ENCODE peak calls at places on chromosomes 6 and 20, in nine cellular contexts. A, K, B, F, U, D, M, I and L are unnamed samples.

GRCh38 chr6:128492386-128492785 is 28.0 kb downstream of the PTPRK start:
- DNase-seq in B (no peak), A (peak), M (no peak), F (no peak), U (no peak), I (no peak), K (no peak), D (peak), L (no peak)

GRCh38 chr6:45946352-45946751 is 69.3 kb downstream of the CLIC5 start:
- DNase-seq in I (peak), U (no peak), D (peak), A (peak), B (no peak), M (peak), F (no peak), K (peak), L (peak)

GRCh38 chr20:12153616-12154015 is 235.9 kb downstream of the BTBD3 start:
- DNase-seq in B (no peak), A (peak), D (peak), K (no peak), F (no peak), U (no peak), I (no peak), M (no peak), L (no peak)

GRCh38 chr6:13445005-13445743 is 42.2 kb downstream of the GFOD1 start:
- DNase-seq in B (no peak), A (no peak), K (peak), F (no peak), D (peak), U (no peak), I (no peak), M (no peak), L (peak)

GRCh38 chr20:35171753-35172433 is at the start of gene PROCR:
- DNase-seq in I (peak), M (peak), B (peak), D (peak), F (peak), U (no peak), A (peak), K (peak), L (peak)

GRCh38 chr6:103983000-103983399 is 876.7 kb downstream of the HACE1 start:
- DNase-seq in K (no peak), M (no peak), A (no peak), F (no peak), B (no peak), D (no peak), I (no peak), U (no peak), L (no peak)

GRCh38 chr6:36120539-36120938 is 9.8 kb upstream of the MAPK13 start:
- DNase-seq in F (peak), M (no peak), D (no peak), K (no peak), U (peak), B (no peak), I (no peak), A (no peak), L (no peak)

GRCh38 chr6:45420083-45420908 is 42.6 kb upstream of the SUPT3H start:
- DNase-seq in A (peak), K (peak), B (no peak), I (peak), F (no peak), U (peak), M (peak), D (peak), L (peak)

GRCh38 chr6:22079788-22080187 is 217.0 kb downstream of the PRL start:
- DNase-seq in U (no peak), M (peak), D (peak), F (no peak), K (no peak), A (no peak), B (no peak), I (no peak), L (no peak)

GRCh38 chr20:44092551-44093248 is 94.3 kb downstream of the JPH2 start:
- DNase-seq in D (peak), A (peak), I (peak), B (no peak), U (peak), F (peak), K (peak), M (peak), L (peak)

GRCh38 chr20:50153153-50153499 is 397 bp downstream of the PEDS1 start:
- DNase-seq in I (peak), D (no peak), F (no peak), A (peak), U (no peak), K (peak), M (peak), B (no peak), L (no peak)

GRCh38 chr6:170074907-170075306 is 216.0 kb downstream of the DLL1 start:
- DNase-seq in B (no peak), A (no peak), K (no peak), U (no peak), F (no peak), I (no peak), D (no peak), M (no peak), L (no peak)

GRCh38 chr6:115613488-115613887 is 447.2 kb downstream of the FRK start:
- DNase-seq in M (peak), U (no peak), F (no peak), D (peak), A (peak), I (no peak), K (no peak), B (no peak), L (no peak)

GRCh38 chr6:134347916-134348805 is 30.2 kb upstream of the SGK1 start:
- DNase-seq in A (no peak), D (peak), K (no peak), F (no peak), I (no peak), U (no peak), B (no peak), M (peak), L (no peak)

DNA sequence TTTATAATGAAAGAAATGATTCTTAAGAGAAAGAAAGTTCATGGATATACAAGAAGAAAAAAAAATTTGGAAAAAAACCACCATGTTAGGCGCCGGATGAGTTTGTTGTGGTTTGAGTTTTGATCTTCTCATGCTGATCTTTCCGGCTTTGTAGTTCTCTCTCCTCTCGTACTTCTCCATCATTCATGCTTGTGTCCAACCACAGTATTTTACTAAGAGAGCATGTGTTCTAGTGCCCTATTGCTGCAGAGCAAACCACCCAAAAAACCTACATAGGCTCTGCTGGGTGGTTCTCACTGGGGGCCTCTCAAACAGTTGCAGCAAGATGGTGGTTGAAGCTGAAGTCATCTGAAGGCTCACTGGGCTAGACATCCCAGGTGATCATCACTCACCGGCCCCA is 404.2 kb downstream of the PLCB1 start:
- DNase-seq in D (no peak), U (no peak), A (no peak), K (no peak), M (no peak), F (no peak), I (no peak), B (no peak), L (no peak)
- H3K4me2 ChIP-seq in D (no peak), U (no peak), A (no peak), K (no peak), M (no peak), F (no peak), I (no peak), B (no peak), L (no peak)

GRCh38 chr20:2130062-2130591 is 28.5 kb downstream of the STK35 start:
- DNase-seq in B (no peak), M (no peak), U (no peak), K (no peak), I (no peak), A (no peak), F (no peak), D (peak), L (no peak)
- H3K4me2 ChIP-seq in B (no peak), M (no peak), U (no peak), K (peak), I (peak), A (no peak), F (peak), D (no peak), L (no peak)

GRCh38 chr6:156790711-156791110 is 13.5 kb downstream of the ARID1B start:
- DNase-seq in I (no peak), A (no peak), U (no peak), K (no peak), M (no peak), D (no peak), F (no peak), B (no peak), L (no peak)
- H3K4me2 ChIP-seq in I (peak), A (no peak), U (no peak), K (peak), M (no peak), D (no peak), F (no peak), B (no peak), L (peak)

GRCh38 chr6:62998022-62998421 is 213.2 kb upstream of the FKBP1C start:
- DNase-seq in A (no peak), U (no peak), F (no peak), D (no peak), I (no peak), K (no peak), B (no peak), M (no peak), L (no peak)

DNA sequence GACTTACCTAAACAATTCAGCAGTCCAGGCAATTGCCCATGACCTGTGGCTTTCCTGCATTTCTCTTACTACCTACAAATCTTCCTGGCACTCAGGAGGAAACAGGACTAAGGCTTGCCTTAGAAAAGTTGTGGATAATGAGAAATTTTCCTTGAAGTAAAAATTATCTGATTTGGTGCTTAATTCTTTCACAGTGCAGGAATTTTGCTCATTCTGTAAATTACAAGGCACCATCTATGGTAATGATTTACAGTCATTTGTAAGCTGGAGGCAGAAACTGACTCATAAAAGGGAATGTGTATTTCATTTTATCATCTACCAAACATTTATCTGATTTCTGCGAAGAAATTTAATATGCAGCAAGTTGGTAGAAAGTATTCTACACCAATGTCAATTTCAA is 211.5 kb upstream of the FKBP1C start:
- DNase-seq in U (no peak), K (no peak), F (no peak), B (no peak), A (no peak), D (peak), M (no peak), I (no peak), L (no peak)
- H3K4me2 ChIP-seq in U (no peak), K (no peak), F (no peak), B (no peak), A (no peak), D (no peak), M (no peak), I (no peak), L (no peak)

GRCh38 chr20:53939554-53940355 is 130.6 kb downstream of the BCAS1 start:
- DNase-seq in B (peak), K (peak), M (peak), F (peak), A (peak), U (peak), D (peak), I (peak), L (peak)

GRCh38 chr20:53941680-53942079 is 128.7 kb downstream of the BCAS1 start:
- DNase-seq in U (no peak), B (no peak), I (no peak), M (no peak), D (no peak), F (no peak), A (no peak), K (no peak), L (no peak)

GRCh38 chr20:53942121-53942816 is 128.1 kb downstream of the BCAS1 start:
- DNase-seq in D (peak), A (peak), M (no peak), B (no peak), I (peak), U (peak), K (peak), F (no peak), L (no peak)

GRCh38 chr20:53940356-53940694 is 130.1 kb downstream of the BCAS1 start:
- DNase-seq in A (no peak), B (no peak), D (no peak), M (no peak), U (no peak), F (no peak), K (no peak), I (no peak), L (no peak)

DNA sequence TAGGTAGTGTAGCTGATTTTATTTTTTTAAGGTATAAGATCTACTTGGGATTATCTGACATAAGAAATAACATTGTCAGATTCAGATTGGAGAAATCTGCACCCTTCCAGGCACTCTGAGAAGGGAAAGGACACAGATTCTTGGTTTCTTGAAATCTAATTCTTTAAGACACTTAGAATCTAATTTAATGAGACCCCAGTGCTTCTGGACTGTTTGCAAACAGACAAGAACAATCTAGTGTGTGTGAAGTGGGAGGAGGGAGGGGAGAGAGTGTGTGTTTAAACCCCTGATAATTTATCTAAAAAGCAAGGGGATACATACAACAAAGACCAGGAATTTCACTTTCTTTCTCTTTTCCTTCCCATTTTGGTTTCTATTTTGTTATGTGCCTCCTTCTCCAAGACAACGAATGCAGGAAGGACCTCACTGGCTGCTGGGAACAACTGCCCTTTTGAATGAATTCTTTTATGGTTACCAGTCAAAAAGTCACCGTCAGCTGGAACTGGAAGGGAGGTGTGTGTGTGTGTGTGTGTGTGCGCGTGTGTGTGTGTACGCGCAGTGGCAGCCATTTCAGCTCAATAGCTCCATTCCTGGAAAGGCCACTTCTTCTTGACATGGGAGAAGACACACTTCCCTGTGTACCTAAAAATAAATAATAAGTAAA is 129.4 kb downstream of the BCAS1 start:
- DNase-seq in U (peak), M (peak), D (peak), F (no peak), B (no peak), K (peak), I (peak), A (peak), L (no peak)
- H3K4me2 ChIP-seq in U (peak), M (peak), D (peak), F (no peak), B (peak), K (peak), I (peak), A (peak), L (peak)